ENCODE peak calls at places on chromosome 17, in ten cellular contexts. One of them, this sample, is unnamed.

GRCh38 chr17:38728290-38728831 is 1.8 kb upstream of the CISD3 start:
- DNase-seq in NCI-H82: no peak
- DNase-seq in cerebellum: no peak
- DNase-seq in stimulated activated CD8-positive, alpha-beta memory T cell treated with anti-CD3 and anti-CD28 coated beads, Interleukin-4, amount 100 ng/mL, for 24 hours: no peak
- DNase-seq in activated effector memory CD4-positive, alpha-beta T cell treated with Interleukin-2 at 50 U/mL for 16 hours: peak; percentile 69
- DNase-seq in HAP-1: no peak
- DNase-seq in T1000: no peak
- DNase-seq in cardiac muscle cell: no peak
- DNase-seq in activated CD8-positive, alpha-beta memory T cell treated with anti-CD3 and anti-CD28 coated beads for 1 hour: peak; percentile 31
- DNase-seq in SW480: no peak
- DNase-seq in this sample: peak; percentile 54

GRCh38 chr17:44307387-44308186 is 814 bp upstream of the RUNDC3A start:
- DNase-seq in stimulated activated CD8-positive, alpha-beta memory T cell treated with anti-CD3 and anti-CD28 coated beads, Interleukin-4, amount 100 ng/mL, for 24 hours: no peak
- DNase-seq in cardiac muscle cell: peak; percentile 85
- DNase-seq in T1000: no peak
- DNase-seq in activated effector memory CD4-positive, alpha-beta T cell treated with Interleukin-2 at 50 U/mL for 16 hours: no peak
- DNase-seq in SW480: peak; percentile 74
- DNase-seq in activated CD8-positive, alpha-beta memory T cell treated with anti-CD3 and anti-CD28 coated beads for 1 hour: no peak
- DNase-seq in HAP-1: peak; percentile 12
- DNase-seq in cerebellum: peak; percentile 72
- DNase-seq in NCI-H82: peak; percentile 96
- DNase-seq in this sample: no peak

GRCh38 chr17:6035801-6036394 is 34.3 kb upstream of the WSCD1 start:
- DNase-seq in NCI-H82: peak; percentile 90
- DNase-seq in cerebellum: peak; percentile 25
- DNase-seq in activated CD8-positive, alpha-beta memory T cell treated with anti-CD3 and anti-CD28 coated beads for 1 hour: no peak
- DNase-seq in stimulated activated CD8-positive, alpha-beta memory T cell treated with anti-CD3 and anti-CD28 coated beads, Interleukin-4, amount 100 ng/mL, for 24 hours: no peak
- DNase-seq in SW480: no peak
- DNase-seq in T1000: no peak
- DNase-seq in HAP-1: no peak
- DNase-seq in activated effector memory CD4-positive, alpha-beta T cell treated with Interleukin-2 at 50 U/mL for 16 hours: no peak
- DNase-seq in cardiac muscle cell: peak; percentile 35
- DNase-seq in this sample: no peak

GRCh38 chr17:33520404-33521032 is 227.4 kb upstream of the ASIC2 start:
- DNase-seq in cardiac muscle cell: peak; percentile 71
- DNase-seq in HAP-1: peak; percentile 37
- DNase-seq in SW480: peak; percentile 18
- DNase-seq in NCI-H82: peak; percentile 83
- DNase-seq in activated CD8-positive, alpha-beta memory T cell treated with anti-CD3 and anti-CD28 coated beads for 1 hour: no peak
- DNase-seq in stimulated activated CD8-positive, alpha-beta memory T cell treated with anti-CD3 and anti-CD28 coated beads, Interleukin-4, amount 100 ng/mL, for 24 hours: peak; percentile 12
- DNase-seq in activated effector memory CD4-positive, alpha-beta T cell treated with Interleukin-2 at 50 U/mL for 16 hours: peak; percentile 10
- DNase-seq in cerebellum: peak; percentile 23
- DNase-seq in T1000: no peak
- DNase-seq in this sample: peak; percentile 47

GRCh38 chr17:36726199-36726598 is 124.8 kb downstream of the MRM1 start:
- DNase-seq in cerebellum: no peak
- DNase-seq in HAP-1: no peak
- DNase-seq in NCI-H82: no peak
- DNase-seq in activated effector memory CD4-positive, alpha-beta T cell treated with Interleukin-2 at 50 U/mL for 16 hours: no peak
- DNase-seq in cardiac muscle cell: no peak
- DNase-seq in activated CD8-positive, alpha-beta memory T cell treated with anti-CD3 and anti-CD28 coated beads for 1 hour: no peak
- DNase-seq in SW480: no peak
- DNase-seq in stimulated activated CD8-positive, alpha-beta memory T cell treated with anti-CD3 and anti-CD28 coated beads, Interleukin-4, amount 100 ng/mL, for 24 hours: no peak
- DNase-seq in T1000: no peak
- DNase-seq in this sample: no peak

GRCh38 chr17:52084176-52084575 is 74.3 kb downstream of the CA10 start:
- DNase-seq in HAP-1: no peak
- DNase-seq in T1000: no peak
- DNase-seq in SW480: no peak
- DNase-seq in stimulated activated CD8-positive, alpha-beta memory T cell treated with anti-CD3 and anti-CD28 coated beads, Interleukin-4, amount 100 ng/mL, for 24 hours: no peak
- DNase-seq in cerebellum: no peak
- DNase-seq in NCI-H82: no peak
- DNase-seq in activated CD8-positive, alpha-beta memory T cell treated with anti-CD3 and anti-CD28 coated beads for 1 hour: no peak
- DNase-seq in activated effector memory CD4-positive, alpha-beta T cell treated with Interleukin-2 at 50 U/mL for 16 hours: no peak
- DNase-seq in cardiac muscle cell: no peak
- DNase-seq in this sample: no peak

GRCh38 chr17:1942666-1943431 is 82.3 kb downstream of the RTN4RL1 start:
- DNase-seq in HAP-1: no peak
- DNase-seq in T1000: no peak
- DNase-seq in SW480: no peak
- DNase-seq in activated CD8-positive, alpha-beta memory T cell treated with anti-CD3 and anti-CD28 coated beads for 1 hour: no peak
- DNase-seq in activated effector memory CD4-positive, alpha-beta T cell treated with Interleukin-2 at 50 U/mL for 16 hours: no peak
- DNase-seq in cardiac muscle cell: no peak
- DNase-seq in stimulated activated CD8-positive, alpha-beta memory T cell treated with anti-CD3 and anti-CD28 coated beads, Interleukin-4, amount 100 ng/mL, for 24 hours: no peak
- DNase-seq in cerebellum: no peak
- DNase-seq in NCI-H82: no peak
- DNase-seq in this sample: no peak

GRCh38 chr17:1256699-1257098 is 13.5 kb upstream of the BHLHA9 start:
- DNase-seq in cardiac muscle cell: no peak
- DNase-seq in NCI-H82: no peak
- DNase-seq in cerebellum: no peak
- DNase-seq in T1000: no peak
- DNase-seq in activated CD8-positive, alpha-beta memory T cell treated with anti-CD3 and anti-CD28 coated beads for 1 hour: no peak
- DNase-seq in stimulated activated CD8-positive, alpha-beta memory T cell treated with anti-CD3 and anti-CD28 coated beads, Interleukin-4, amount 100 ng/mL, for 24 hours: no peak
- DNase-seq in SW480: no peak
- DNase-seq in activated effector memory CD4-positive, alpha-beta T cell treated with Interleukin-2 at 50 U/mL for 16 hours: no peak
- DNase-seq in HAP-1: no peak
- DNase-seq in this sample: no peak

GRCh38 chr17:67511012-67511411 is 133.9 kb downstream of the PITPNC1 start:
- DNase-seq in cardiac muscle cell: no peak
- DNase-seq in cerebellum: no peak
- DNase-seq in activated CD8-positive, alpha-beta memory T cell treated with anti-CD3 and anti-CD28 coated beads for 1 hour: no peak
- DNase-seq in HAP-1: no peak
- DNase-seq in activated effector memory CD4-positive, alpha-beta T cell treated with Interleukin-2 at 50 U/mL for 16 hours: no peak
- DNase-seq in stimulated activated CD8-positive, alpha-beta memory T cell treated with anti-CD3 and anti-CD28 coated beads, Interleukin-4, amount 100 ng/mL, for 24 hours: no peak
- DNase-seq in NCI-H82: no peak
- DNase-seq in SW480: no peak
- DNase-seq in T1000: no peak
- DNase-seq in this sample: no peak

GRCh38 chr17:57574040-57574513 is 171.0 kb downstream of the CCDC182 start:
- DNase-seq in activated effector memory CD4-positive, alpha-beta T cell treated with Interleukin-2 at 50 U/mL for 16 hours: no peak
- DNase-seq in SW480: no peak
- DNase-seq in activated CD8-positive, alpha-beta memory T cell treated with anti-CD3 and anti-CD28 coated beads for 1 hour: no peak
- DNase-seq in NCI-H82: peak; percentile 60
- DNase-seq in stimulated activated CD8-positive, alpha-beta memory T cell treated with anti-CD3 and anti-CD28 coated beads, Interleukin-4, amount 100 ng/mL, for 24 hours: no peak
- DNase-seq in T1000: no peak
- DNase-seq in HAP-1: no peak
- DNase-seq in cerebellum: peak; percentile 51
- DNase-seq in cardiac muscle cell: no peak
- DNase-seq in this sample: no peak

GRCh38 chr17:82419471-82419995 is 1.1 kb upstream of the OGFOD3 start:
- DNase-seq in T1000: no peak
- DNase-seq in activated effector memory CD4-positive, alpha-beta T cell treated with Interleukin-2 at 50 U/mL for 16 hours: no peak
- DNase-seq in cardiac muscle cell: no peak
- DNase-seq in SW480: no peak
- DNase-seq in stimulated activated CD8-positive, alpha-beta memory T cell treated with anti-CD3 and anti-CD28 coated beads, Interleukin-4, amount 100 ng/mL, for 24 hours: no peak
- DNase-seq in activated CD8-positive, alpha-beta memory T cell treated with anti-CD3 and anti-CD28 coated beads for 1 hour: no peak
- DNase-seq in HAP-1: no peak
- DNase-seq in cerebellum: no peak
- DNase-seq in NCI-H82: no peak
- DNase-seq in this sample: no peak

GRCh38 chr17:74467221-74467951 is 952 bp downstream of the CD300A start:
- DNase-seq in stimulated activated CD8-positive, alpha-beta memory T cell treated with anti-CD3 and anti-CD28 coated beads, Interleukin-4, amount 100 ng/mL, for 24 hours: no peak
- DNase-seq in T1000: no peak
- DNase-seq in NCI-H82: no peak
- DNase-seq in SW480: no peak
- DNase-seq in cardiac muscle cell: no peak
- DNase-seq in activated effector memory CD4-positive, alpha-beta T cell treated with Interleukin-2 at 50 U/mL for 16 hours: no peak
- DNase-seq in activated CD8-positive, alpha-beta memory T cell treated with anti-CD3 and anti-CD28 coated beads for 1 hour: no peak
- DNase-seq in HAP-1: no peak
- DNase-seq in cerebellum: no peak
- DNase-seq in this sample: no peak

GRCh38 chr17:4040784-4041183 is 76.5 kb upstream of the ATP2A3 start:
- DNase-seq in cardiac muscle cell: no peak
- DNase-seq in activated CD8-positive, alpha-beta memory T cell treated with anti-CD3 and anti-CD28 coated beads for 1 hour: no peak
- DNase-seq in HAP-1: no peak
- DNase-seq in T1000: no peak
- DNase-seq in activated effector memory CD4-positive, alpha-beta T cell treated with Interleukin-2 at 50 U/mL for 16 hours: no peak
- DNase-seq in SW480: no peak
- DNase-seq in stimulated activated CD8-positive, alpha-beta memory T cell treated with anti-CD3 and anti-CD28 coated beads, Interleukin-4, amount 100 ng/mL, for 24 hours: no peak
- DNase-seq in cerebellum: no peak
- DNase-seq in NCI-H82: no peak
- DNase-seq in this sample: no peak

GRCh38 chr17:1323336-1323735 is 43.9 kb downstream of the TRARG1 start:
- DNase-seq in T1000: no peak
- DNase-seq in cardiac muscle cell: peak; percentile 73
- DNase-seq in activated effector memory CD4-positive, alpha-beta T cell treated with Interleukin-2 at 50 U/mL for 16 hours: no peak
- DNase-seq in stimulated activated CD8-positive, alpha-beta memory T cell treated with anti-CD3 and anti-CD28 coated beads, Interleukin-4, amount 100 ng/mL, for 24 hours: no peak
- DNase-seq in HAP-1: no peak
- DNase-seq in cerebellum: no peak
- DNase-seq in SW480: no peak
- DNase-seq in activated CD8-positive, alpha-beta memory T cell treated with anti-CD3 and anti-CD28 coated beads for 1 hour: no peak
- DNase-seq in NCI-H82: no peak
- DNase-seq in this sample: no peak

GRCh38 chr17:16052486-16052885 is 52.9 kb downstream of the TTC19 start:
- DNase-seq in NCI-H82: no peak
- DNase-seq in cardiac muscle cell: no peak
- DNase-seq in cerebellum: no peak
- DNase-seq in HAP-1: no peak
- DNase-seq in activated CD8-positive, alpha-beta memory T cell treated with anti-CD3 and anti-CD28 coated beads for 1 hour: no peak
- DNase-seq in stimulated activated CD8-positive, alpha-beta memory T cell treated with anti-CD3 and anti-CD28 coated beads, Interleukin-4, amount 100 ng/mL, for 24 hours: no peak
- DNase-seq in SW480: no peak
- DNase-seq in activated effector memory CD4-positive, alpha-beta T cell treated with Interleukin-2 at 50 U/mL for 16 hours: no peak
- DNase-seq in T1000: no peak
- DNase-seq in this sample: no peak

GRCh38 chr17:70109497-70109896 is 34.5 kb downstream of the KCNJ16 start:
- DNase-seq in activated CD8-positive, alpha-beta memory T cell treated with anti-CD3 and anti-CD28 coated beads for 1 hour: no peak
- DNase-seq in NCI-H82: peak; percentile 75
- DNase-seq in stimulated activated CD8-positive, alpha-beta memory T cell treated with anti-CD3 and anti-CD28 coated beads, Interleukin-4, amount 100 ng/mL, for 24 hours: no peak
- DNase-seq in SW480: no peak
- DNase-seq in HAP-1: no peak
- DNase-seq in T1000: no peak
- DNase-seq in cardiac muscle cell: no peak
- DNase-seq in cerebellum: no peak
- DNase-seq in activated effector memory CD4-positive, alpha-beta T cell treated with Interleukin-2 at 50 U/mL for 16 hours: no peak
- DNase-seq in this sample: no peak

GRCh38 chr17:72386619-72387237 is 265.9 kb downstream of the SOX9 start:
- DNase-seq in T1000: no peak
- DNase-seq in HAP-1: no peak
- DNase-seq in activated effector memory CD4-positive, alpha-beta T cell treated with Interleukin-2 at 50 U/mL for 16 hours: no peak
- DNase-seq in activated CD8-positive, alpha-beta memory T cell treated with anti-CD3 and anti-CD28 coated beads for 1 hour: no peak
- DNase-seq in SW480: peak; percentile 79
- DNase-seq in cardiac muscle cell: no peak
- DNase-seq in cerebellum: no peak
- DNase-seq in NCI-H82: no peak
- DNase-seq in stimulated activated CD8-positive, alpha-beta memory T cell treated with anti-CD3 and anti-CD28 coated beads, Interleukin-4, amount 100 ng/mL, for 24 hours: no peak
- DNase-seq in this sample: no peak

GRCh38 chr17:35700157-35700556 is 31.3 kb upstream of the RASL10B start:
- DNase-seq in SW480: no peak
- DNase-seq in T1000: no peak
- DNase-seq in cerebellum: no peak
- DNase-seq in activated CD8-positive, alpha-beta memory T cell treated with anti-CD3 and anti-CD28 coated beads for 1 hour: no peak
- DNase-seq in activated effector memory CD4-positive, alpha-beta T cell treated with Interleukin-2 at 50 U/mL for 16 hours: no peak
- DNase-seq in stimulated activated CD8-positive, alpha-beta memory T cell treated with anti-CD3 and anti-CD28 coated beads, Interleukin-4, amount 100 ng/mL, for 24 hours: no peak
- DNase-seq in NCI-H82: no peak
- DNase-seq in HAP-1: no peak
- DNase-seq in cardiac muscle cell: no peak
- DNase-seq in this sample: no peak

GRCh38 chr17:28643979-28644781 is 778 bp downstream of the BLTP2 start:
- DNase-seq in NCI-H82: peak; percentile 78
- DNase-seq in T1000: no peak
- DNase-seq in activated CD8-positive, alpha-beta memory T cell treated with anti-CD3 and anti-CD28 coated beads for 1 hour: no peak
- DNase-seq in activated effector memory CD4-positive, alpha-beta T cell treated with Interleukin-2 at 50 U/mL for 16 hours: no peak
- DNase-seq in HAP-1: peak; percentile 66
- DNase-seq in cerebellum: peak; percentile 56
- DNase-seq in stimulated activated CD8-positive, alpha-beta memory T cell treated with anti-CD3 and anti-CD28 coated beads, Interleukin-4, amount 100 ng/mL, for 24 hours: no peak
- DNase-seq in SW480: peak; percentile 60
- DNase-seq in cardiac muscle cell: peak; percentile 61
- DNase-seq in this sample: peak; percentile 25

GRCh38 chr17:10052414-10052813 is 146.0 kb downstream of the GAS7 start:
- DNase-seq in SW480: no peak
- DNase-seq in T1000: no peak
- DNase-seq in cardiac muscle cell: no peak
- DNase-seq in HAP-1: no peak
- DNase-seq in activated CD8-positive, alpha-beta memory T cell treated with anti-CD3 and anti-CD28 coated beads for 1 hour: no peak
- DNase-seq in activated effector memory CD4-positive, alpha-beta T cell treated with Interleukin-2 at 50 U/mL for 16 hours: no peak
- DNase-seq in cerebellum: no peak
- DNase-seq in NCI-H82: no peak
- DNase-seq in stimulated activated CD8-positive, alpha-beta memory T cell treated with anti-CD3 and anti-CD28 coated beads, Interleukin-4, amount 100 ng/mL, for 24 hours: no peak
- DNase-seq in this sample: no peak

GRCh38 chr17:27456681-27457404 is 595 bp downstream of the KSR1 start:
- DNase-seq in activated CD8-positive, alpha-beta memory T cell treated with anti-CD3 and anti-CD28 coated beads for 1 hour: no peak
- DNase-seq in HAP-1: peak; percentile 3
- DNase-seq in activated effector memory CD4-positive, alpha-beta T cell treated with Interleukin-2 at 50 U/mL for 16 hours: no peak
- DNase-seq in cerebellum: no peak
- DNase-seq in stimulated activated CD8-positive, alpha-beta memory T cell treated with anti-CD3 and anti-CD28 coated beads, Interleukin-4, amount 100 ng/mL, for 24 hours: no peak
- DNase-seq in SW480: no peak
- DNase-seq in cardiac muscle cell: no peak
- DNase-seq in NCI-H82: peak; percentile 66
- DNase-seq in T1000: no peak
- DNase-seq in this sample: no peak

GRCh38 chr17:50893183-50893993 is 27.2 kb upstream of the TOB1 start:
- DNase-seq in SW480: peak; percentile 100
- DNase-seq in activated CD8-positive, alpha-beta memory T cell treated with anti-CD3 and anti-CD28 coated beads for 1 hour: no peak
- DNase-seq in stimulated activated CD8-positive, alpha-beta memory T cell treated with anti-CD3 and anti-CD28 coated beads, Interleukin-4, amount 100 ng/mL, for 24 hours: no peak
- DNase-seq in T1000: peak; percentile 73
- DNase-seq in activated effector memory CD4-positive, alpha-beta T cell treated with Interleukin-2 at 50 U/mL for 16 hours: no peak
- DNase-seq in NCI-H82: no peak
- DNase-seq in HAP-1: no peak
- DNase-seq in cardiac muscle cell: no peak
- DNase-seq in cerebellum: no peak
- DNase-seq in this sample: no peak

GRCh38 chr17:1643293-1643998 is 2.1 kb downstream of the SCARF1 start:
- DNase-seq in activated effector memory CD4-positive, alpha-beta T cell treated with Interleukin-2 at 50 U/mL for 16 hours: peak; percentile 50
- DNase-seq in activated CD8-positive, alpha-beta memory T cell treated with anti-CD3 and anti-CD28 coated beads for 1 hour: peak; percentile 38
- DNase-seq in SW480: peak; percentile 76
- DNase-seq in NCI-H82: peak; percentile 47
- DNase-seq in cardiac muscle cell: peak; percentile 70
- DNase-seq in cerebellum: peak; percentile 60
- DNase-seq in T1000: no peak
- DNase-seq in HAP-1: no peak
- DNase-seq in stimulated activated CD8-positive, alpha-beta memory T cell treated with anti-CD3 and anti-CD28 coated beads, Interleukin-4, amount 100 ng/mL, for 24 hours: no peak
- DNase-seq in this sample: peak; percentile 52

This sample was measured in stimulated activated naive CD8-positive, alpha-beta T cell treated with anti-CD3 and anti-CD28 coated beads, Interleukin-15, amount 100 ng/mL, for 72 hours.